ENCODE peak calls at places on chromosomes 2 and 18, in eight cellular contexts. B is stimulated activated CD4-positive, alpha-beta T cell treated with anti-CD3 and anti-CD28 coated beads, Interleukin-2, amount 100 ng/mL, for 48 hours; Q is SK-N-DZ; L is omental fat pad; Y is amygdala; R is activated CD8-positive, alpha-beta memory T cell treated with anti-CD3 and anti-CD28 coated beads for 48 hours; S is astrocyte of the cerebellum; N is RKO. H is an unnamed sample.

GRCh38 chr2:218290316-218291261 is 1.7 kb downstream of the TMBIM1 start:
- DNase-seq in S (no peak), B (no peak), N (no peak), Y (no peak), L (no peak), Q (no peak), R (no peak), H (no peak)

GRCh38 chr2:169105433-169105832 is 36.1 kb downstream of the DHRS9 start:
- DNase-seq in N (no peak), R (no peak), Y (no peak), L (no peak), S (no peak), Q (peak), B (no peak), H (no peak)

GRCh38 chr2:216017365-216017764 is 4.0 kb upstream of the MREG start:
- DNase-seq in L (no peak), N (no peak), Q (no peak), B (peak), Y (no peak), S (no peak), R (peak), H (no peak)

GRCh38 chr2:134465706-134466105 is 211.8 kb downstream of the MGAT5 start:
- DNase-seq in B (no peak), N (no peak), S (no peak), Q (no peak), L (no peak), Y (no peak), R (no peak), H (no peak)

GRCh38 chr18:11955299-11956029 is 25.8 kb upstream of the IMPA2 start:
- DNase-seq in Y (no peak), L (no peak), R (no peak), Q (no peak), S (peak), N (no peak), B (no peak), H (no peak)

GRCh38 chr2:164599954-164600589 is 21.2 kb downstream of the GRB14 start:
- DNase-seq in R (no peak), S (peak), L (no peak), Y (no peak), B (no peak), N (peak), Q (peak), H (no peak)

GRCh38 chr2:168136392-168136977 is 110.9 kb downstream of the STK39 start:
- DNase-seq in Y (no peak), Q (peak), L (no peak), R (no peak), S (peak), N (peak), B (no peak), H (no peak)

GRCh38 chr2:9844581-9844980 is 1.3 kb downstream of the TAF1B start:
- DNase-seq in Y (no peak), N (peak), Q (no peak), R (no peak), L (no peak), S (peak), B (no peak), H (no peak)

GRCh38 chr2:112960230-112960825 is 17.5 kb upstream of the IL36G start:
- DNase-seq in Q (no peak), L (no peak), Y (no peak), S (no peak), N (no peak), R (no peak), B (no peak), H (no peak)

GRCh38 chr2:230643576-230644291 is 68.9 kb upstream of the CAB39 start:
- DNase-seq in S (no peak), B (peak), Y (no peak), L (no peak), Q (no peak), R (no peak), N (no peak), H (no peak)

GRCh38 chr2:179613701-179614100 is 247.7 kb downstream of the ZNF385B start:
- DNase-seq in S (no peak), Q (no peak), Y (no peak), B (no peak), N (no peak), R (no peak), L (no peak), H (no peak)

GRCh38 chr18:44229693-44230108 is 451.0 kb upstream of the SETBP1 start:
- DNase-seq in Q (no peak), R (no peak), S (peak), Y (peak), L (no peak), B (no peak), N (no peak), H (no peak)

GRCh38 chr2:139790807-139791206 is 1010.6 kb upstream of the NXPH2 start:
- DNase-seq in S (peak), Q (peak), R (no peak), Y (no peak), N (peak), B (no peak), L (no peak), H (no peak)

GRCh38 chr2:241563571-241563980 is 5.0 kb downstream of the BOK start:
- DNase-seq in R (no peak), S (no peak), L (no peak), B (no peak), N (no peak), Q (no peak), Y (no peak), H (no peak)

GRCh38 chr18:54774971-54775665 is 53.2 kb upstream of the RAB27B start:
- DNase-seq in Y (no peak), Q (no peak), S (peak), R (no peak), N (no peak), B (no peak), L (no peak), H (no peak)

GRCh38 chr2:98869272-98869641 is 66.8 kb downstream of the CRACDL start:
- DNase-seq in Y (no peak), S (no peak), R (no peak), B (no peak), L (no peak), N (no peak), Q (no peak), H (no peak)

GRCh38 chr2:71277536-71278103 is 50.7 kb upstream of the PAIP2B start:
- DNase-seq in R (peak), N (peak), Q (peak), B (no peak), L (no peak), Y (peak), S (no peak), H (no peak)

GRCh38 chr2:15189236-15189635 is 371.9 kb downstream of the NBAS start:
- DNase-seq in L (no peak), B (no peak), N (peak), Q (no peak), R (no peak), Y (no peak), S (peak), H (no peak)

GRCh38 chr2:149799296-149799695 is 211.7 kb upstream of the MMADHC start:
- DNase-seq in S (peak), Y (no peak), B (no peak), N (peak), Q (peak), L (no peak), R (no peak), H (peak)

GRCh38 chr2:191566347-191566746 is 111.6 kb upstream of the NABP1 start:
- DNase-seq in R (peak), N (peak), B (peak), Q (peak), L (peak), Y (no peak), S (peak), H (no peak)

GRCh38 chr2:47373747-47374146 is 29.2 kb upstream of the MSH2 start:
- DNase-seq in N (no peak), B (no peak), R (no peak), Y (no peak), L (no peak), Q (peak), S (no peak), H (no peak)

GRCh38 chr2:216379955-216380354 is 7.7 kb upstream of the MARCHF4 start:
- DNase-seq in R (no peak), S (no peak), N (no peak), Y (no peak), L (no peak), B (no peak), Q (peak), H (no peak)

H was measured in kidney epithelial cell.